ENCODE peak calls at places on chromosomes 6 and 20, in seven cellular contexts. B is NCI-H774; X is activated naive CD4-positive, alpha-beta T cell; A is HS-27A; M is NAMALWA; P is hippocampal formation; D is NCI-H2029. J is an unnamed sample.

GRCh38 chr6:20092071-20092566 is 120.2 kb downstream of the MBOAT1 start:
- DNase-seq in M (peak), A (peak), X (no peak), D (peak), P (no peak), B (peak), J (no peak)

GRCh38 chr20:8218861-8219260 is 86.8 kb downstream of the PLCB1 start:
- DNase-seq in B (no peak), X (no peak), P (no peak), M (no peak), A (peak), D (no peak), J (no peak)

GRCh38 chr6:8672882-8673281 is 237.5 kb upstream of the SLC35B3 start:
- DNase-seq in P (no peak), M (no peak), A (no peak), D (peak), B (no peak), X (no peak), J (no peak)

GRCh38 chr20:37816003-37816402 is 86.9 kb upstream of the VSTM2L start:
- DNase-seq in P (no peak), B (peak), A (no peak), X (no peak), D (peak), M (no peak), J (no peak)

GRCh38 chr20:47379433-47380150 is 23.1 kb upstream of the ZMYND8 start:
- DNase-seq in A (no peak), D (no peak), M (no peak), B (no peak), P (no peak), X (no peak), J (no peak)

GRCh38 chr6:31143148-31143547 is 4.3 kb upstream of the PSORS1C2 start:
- DNase-seq in B (no peak), X (no peak), M (no peak), D (no peak), P (no peak), A (no peak), J (no peak)

GRCh38 chr20:11676618-11677289 is 240.9 kb upstream of the BTBD3 start:
- DNase-seq in D (peak), M (peak), P (peak), X (no peak), B (peak), A (no peak), J (no peak)

GRCh38 chr6:48036316-48036715 is 74.7 kb downstream of the PTCHD4 start:
- DNase-seq in P (no peak), A (no peak), X (no peak), B (no peak), D (no peak), M (no peak), J (no peak)

GRCh38 chr20:35561671-35562070 is 19.8 kb downstream of the ERGIC3 start:
- DNase-seq in X (no peak), M (no peak), B (no peak), P (no peak), A (no peak), D (no peak), J (no peak)